ENCODE peak calls at places on chromosomes 2 and 18, in four cellular contexts. C is spleen, Y is bronchial epithelial cell, E is cardiac muscle cell. W is an unnamed sample.

GRCh38 chr2:133791191-133791590 is 222.9 kb upstream of the NCKAP5 start:
- DNase-seq in C (no peak), Y (peak), E (no peak), W (no peak)

GRCh38 chr2:156841321-156841720 is 405.1 kb downstream of the GPD2 start:
- DNase-seq in C (no peak), Y (no peak), E (no peak), W (no peak)

GRCh38 chr2:166628478-166629136 is 134.6 kb upstream of the SCN7A start:
- DNase-seq in C (no peak), Y (peak), E (no peak), W (no peak)

GRCh38 chr2:45813003-45813601 is 161.6 kb downstream of the PRKCE start:
- DNase-seq in C (no peak), Y (no peak), E (no peak), W (no peak)

GRCh38 chr2:43142921-43143438 is 83.4 kb downstream of the ZFP36L2 start:
- DNase-seq in C (peak), Y (no peak), E (no peak), W (no peak)

GRCh38 chr18:48422947-48423378 is 13.8 kb upstream of the ZBTB7C start:
- DNase-seq in C (no peak), Y (no peak), E (no peak), W (no peak)

GRCh38 chr2:136058262-136058661 is 59.7 kb downstream of the CXCR4 start:
- DNase-seq in C (no peak), Y (no peak), E (peak), W (no peak)

GRCh38 chr2:206647985-206648384 is 5.7 kb downstream of the FAM237A start:
- DNase-seq in C (no peak), Y (no peak), E (no peak), W (no peak)

GRCh38 chr2:102606353-102606752 is 13.0 kb upstream of the SLC9A2 start:
- DNase-seq in C (no peak), Y (peak), E (no peak), W (peak)

GRCh38 chr2:199589303-199589702 is 131.6 kb upstream of the SATB2 start:
- DNase-seq in C (no peak), Y (no peak), E (no peak), W (no peak)

GRCh38 chr2:144071461-144071860 is 448.5 kb downstream of the ZEB2 start:
- DNase-seq in C (no peak), Y (no peak), E (no peak), W (no peak)

GRCh38 chr2:108925735-108926134 is 63.3 kb downstream of the EDAR start:
- DNase-seq in C (peak), Y (no peak), E (no peak), W (no peak)

GRCh38 chr2:176421291-176422050 is 152.2 kb downstream of the MTX2 start:
- DNase-seq in C (no peak), Y (peak), E (no peak), W (peak)

GRCh38 chr2:24238158-24238557 is 63.3 kb downstream of the FAM228A start:
- DNase-seq in C (no peak), Y (no peak), E (no peak), W (no peak)

GRCh38 chr2:147222506-147222905 is 622.3 kb upstream of the ACVR2A start:
- DNase-seq in C (no peak), Y (no peak), E (no peak), W (no peak)

GRCh38 chr2:42794271-42795046 is 2.1 kb upstream of the HAAO start:
- DNase-seq in C (peak), Y (no peak), E (peak), W (no peak)

GRCh38 chr18:36078751-36079529 is 11.6 kb upstream of the RPRD1A start:
- DNase-seq in C (no peak), Y (no peak), E (no peak), W (no peak)

GRCh38 chr2:200689115-200689514 is 103.3 kb downstream of the AOX1 start:
- DNase-seq in C (no peak), Y (no peak), E (no peak), W (no peak)

GRCh38 chr18:416928-417327 is 83.6 kb downstream of the COLEC12 start:
- DNase-seq in C (no peak), Y (no peak), E (no peak), W (no peak)

GRCh38 chr2:98118161-98118560 is 31.2 kb downstream of the VWA3B start:
- DNase-seq in C (no peak), Y (peak), E (no peak), W (no peak)

GRCh38 chr2:150526827-150527226 is 39.4 kb upstream of the RND3 start:
- DNase-seq in C (no peak), Y (peak), E (no peak), W (peak)

GRCh38 chr18:34222025-34222395 is 2.7 kb downstream of the NOL4 start:
- DNase-seq in C (peak), Y (no peak), E (peak), W (no peak)

GRCh38 chr2:95312543-95313205 is 15.5 kb downstream of the KCNIP3 start:
- DNase-seq in C (no peak), Y (no peak), E (no peak), W (no peak)

GRCh38 chr2:240236217-240237111 is 96.0 kb upstream of the OTOS start:
- DNase-seq in C (peak), Y (no peak), E (peak), W (no peak)

GRCh38 chr2:158232476-158232875 is 130.8 kb downstream of the UPP2 start:
- DNase-seq in C (no peak), Y (peak), E (no peak), W (no peak)

GRCh38 chr18:3305354-3305762 is 43.4 kb downstream of the MYL12B start:
- DNase-seq in C (no peak), Y (peak), E (no peak), W (peak)

GRCh38 chr2:127423880-127424279 is 5.7 kb downstream of the PROC start:
- DNase-seq in C (no peak), Y (no peak), E (no peak), W (no peak)

GRCh38 chr2:20439193-20439475 is 7.7 kb upstream of the RHOB start:
- DNase-seq in C (no peak), Y (peak), E (no peak), W (no peak)

GRCh38 chr2:47699533-47700215 is 83.3 kb upstream of the MSH6 start:
- DNase-seq in C (no peak), Y (no peak), E (no peak), W (no peak)

GRCh38 chr2:120953843-120954584 is 218.3 kb downstream of the GLI2 start:
- DNase-seq in C (no peak), Y (no peak), E (no peak), W (no peak)

GRCh38 chr18:63903981-63904570 is 3.7 kb upstream of the SERPINB10 start:
- DNase-seq in C (no peak), Y (peak), E (no peak), W (no peak)

GRCh38 chr2:121293450-121294325 is 8.7 kb upstream of the TFCP2L1 start:
- DNase-seq in C (no peak), Y (no peak), E (no peak), W (no peak)

GRCh38 chr18:76432970-76433767 is 61.9 kb downstream of the ZNF516 start:
- DNase-seq in C (no peak), Y (no peak), E (no peak), W (no peak)

GRCh38 chr2:58350484-58350883 is 109.4 kb upstream of the FANCL start:
- DNase-seq in C (no peak), Y (no peak), E (no peak), W (no peak)

DNA sequence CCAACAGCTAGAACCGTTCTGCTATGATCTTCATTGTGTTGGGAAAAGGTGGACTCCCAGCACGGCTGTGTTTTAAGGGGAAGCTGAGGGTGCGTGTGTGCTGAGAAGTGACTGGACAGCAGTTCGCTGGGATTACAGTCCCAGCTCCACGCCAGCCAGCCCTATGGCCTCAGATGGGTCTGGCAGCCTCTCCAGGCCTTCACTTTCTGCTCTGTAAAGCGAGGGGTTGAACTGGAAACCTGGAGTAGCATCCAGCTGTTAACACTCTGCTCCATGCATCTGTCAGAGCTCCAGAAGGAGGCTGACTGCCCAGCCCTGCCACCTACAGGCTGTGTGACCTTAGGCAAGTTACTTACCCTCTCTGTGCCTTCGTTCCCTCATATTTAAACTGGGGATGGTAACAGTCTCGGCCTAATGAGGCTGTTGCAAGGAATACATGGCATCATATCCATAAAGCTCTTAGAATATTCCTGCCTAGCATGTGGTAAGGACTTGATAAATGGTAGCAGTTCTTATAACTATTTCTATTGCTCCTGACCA is 80.5 kb downstream of the LRRFIP1 start:
- DNase-seq in C (no peak), Y (no peak), E (no peak), W (no peak)
- TF ChIP-seq CTCF in C (no peak), Y (peak), E (no peak), W (no peak)

DNA sequence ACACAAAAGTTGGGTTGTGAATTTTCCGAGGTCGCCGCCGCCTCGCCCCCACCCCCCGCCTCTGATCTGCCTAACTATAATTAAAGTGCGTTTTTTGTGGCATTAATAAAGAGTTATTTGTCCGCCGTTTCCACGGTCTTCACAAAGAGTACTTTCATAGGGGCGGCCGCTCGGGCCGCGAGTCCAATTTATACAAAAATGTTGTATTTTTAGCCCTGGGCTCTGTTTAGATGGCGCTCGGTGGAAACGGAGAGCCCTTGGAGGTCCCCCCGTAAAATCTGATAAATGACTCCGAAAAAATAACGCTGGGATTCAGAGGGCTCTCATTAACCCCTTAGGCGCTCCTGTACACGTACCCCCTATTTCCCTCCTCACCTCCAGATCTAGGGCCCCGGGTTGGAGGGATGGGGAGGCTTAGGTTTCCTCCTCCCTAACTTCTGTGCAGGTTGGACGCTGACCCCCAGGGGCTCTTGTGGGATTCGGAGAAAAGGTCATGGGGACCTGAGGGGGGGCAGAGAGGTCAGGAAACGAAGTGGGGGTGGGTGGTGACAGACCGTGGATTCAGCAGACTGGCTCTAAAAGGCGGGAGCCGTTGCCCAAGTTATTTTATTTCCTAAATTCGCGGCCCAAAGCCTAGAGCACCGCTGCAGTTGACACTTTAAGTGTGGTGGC is 1.9 kb downstream of the CYP26B1 start:
- DNase-seq in C (peak), Y (no peak), E (no peak), W (no peak)
- H3K4me3 ChIP-seq in C (peak), Y (peak), E (peak), W (no peak)

GRCh38 chr18:50051288-50051687 is 143.7 kb downstream of the MYO5B start:
- DNase-seq in C (no peak), Y (peak), E (peak), W (no peak)
- TF ChIP-seq CTCF in C (no peak), Y (peak), E (peak), W (peak)

GRCh38 chr2:180077295-180077906 is 70.3 kb upstream of the CWC22 start:
- DNase-seq in C (no peak), Y (peak), E (peak), W (peak)

GRCh38 chr2:180075763-180076362 is 68.8 kb upstream of the CWC22 start:
- DNase-seq in C (no peak), Y (no peak), E (no peak), W (no peak)

DNA sequence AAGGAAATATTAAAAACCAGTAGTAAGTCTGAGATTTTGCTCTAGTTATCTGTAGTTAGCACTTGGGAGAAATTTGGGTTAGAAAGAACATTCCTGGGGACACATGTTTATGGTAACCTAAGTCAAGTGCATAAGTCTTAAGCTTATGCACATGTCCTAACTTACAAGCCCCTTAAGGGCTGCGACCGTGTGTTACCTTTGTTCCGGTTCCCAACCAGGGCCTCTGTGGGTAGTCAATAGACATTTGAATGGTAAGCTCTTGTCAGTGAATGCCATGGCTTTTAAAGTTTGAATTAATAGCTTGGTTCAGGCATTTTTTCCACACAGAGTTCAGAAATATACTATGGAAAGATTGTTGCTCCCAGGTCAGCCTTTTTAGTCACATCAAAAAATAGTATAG is 64.7 kb upstream of the CWC22 start:
- DNase-seq in C (no peak), Y (no peak), E (no peak), W (no peak)
- H3K4me3 ChIP-seq in C (no peak), Y (no peak), E (no peak), W (no peak)

GRCh38 chr2:224931956-224932355 is 110.3 kb downstream of the DOCK10 start:
- DNase-seq in C (no peak), Y (no peak), E (no peak), W (no peak)

GRCh38 chr2:224933416-224933815 is 108.9 kb downstream of the DOCK10 start:
- DNase-seq in C (no peak), Y (no peak), E (no peak), W (no peak)

GRCh38 chr2:224929512-224929911 is 112.8 kb downstream of the DOCK10 start:
- DNase-seq in C (no peak), Y (no peak), E (no peak), W (no peak)

GRCh38 chr2:224930124-224930523 is 112.1 kb downstream of the DOCK10 start:
- DNase-seq in C (no peak), Y (no peak), E (no peak), W (no peak)

GRCh38 chr2:224930990-224931389 is 111.3 kb downstream of the DOCK10 start:
- DNase-seq in C (no peak), Y (no peak), E (no peak), W (no peak)
- TF ChIP-seq CTCF in C (no peak), Y (no peak), E (no peak), W (peak)

DNA sequence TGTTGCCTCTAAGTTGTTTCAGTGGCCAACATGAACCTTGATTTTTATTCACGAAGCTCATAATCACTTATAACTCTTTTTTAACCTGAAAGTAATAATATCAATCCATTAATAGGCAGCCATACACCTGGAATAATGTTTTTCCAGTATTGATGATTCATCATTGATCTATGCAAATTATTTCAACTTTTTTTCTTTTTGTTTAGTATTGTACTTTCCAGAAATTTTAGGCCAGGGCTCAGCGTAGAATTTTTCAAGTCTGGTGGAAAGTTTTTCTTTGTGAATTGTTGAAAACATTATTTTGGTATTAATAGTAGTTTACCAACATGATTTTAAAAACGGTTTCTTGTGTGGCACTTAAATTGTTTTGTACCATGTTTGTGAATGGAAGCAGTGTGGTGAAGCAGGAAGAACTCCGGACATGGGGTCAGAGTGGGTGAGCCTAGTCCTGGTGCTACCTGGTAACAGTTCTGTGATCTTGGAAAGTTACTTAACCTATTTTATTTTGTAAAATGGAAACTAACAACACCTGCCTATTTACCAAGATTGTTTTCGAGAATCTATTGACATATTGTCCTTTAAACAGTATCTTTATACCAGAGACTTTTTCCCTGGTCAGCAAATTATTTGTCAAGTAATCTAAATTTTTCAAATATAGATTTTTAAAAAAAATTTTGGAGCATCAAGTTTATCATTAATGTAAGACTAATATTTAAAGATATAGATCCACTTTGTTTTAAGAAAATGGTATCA is 2.3 kb downstream of the INSIG2 start:
- DNase-seq in C (no peak), Y (no peak), E (no peak), W (no peak)
- H3K4me3 ChIP-seq in C (peak), Y (no peak), E (peak), W (peak)

W was measured in epithelial cell of proximal tubule.